ENCODE peak calls at places on chromosomes 16 and 17, in seven cellular contexts. X is lung; D is gastrocnemius medialis; J is stimulated activated CD4-positive, alpha-beta T cell treated with anti-CD3 and anti-CD28 coated beads, Interleukin-1b, Interleukin-23, amount 100 ng/mL, for 1 hour; T is DMS 273 treated with DMSO at 0.1 percent for 48 hours; A is RPMI7951; C is choroid plexus epithelial cell. P is an unnamed sample.

GRCh38 chr16:84673203-84673535 is 24.9 kb downstream of the KLHL36 start:
- DNase-seq in J (no peak), X (no peak), A (no peak), C (peak), D (no peak), T (no peak), P (no peak)

GRCh38 chr16:24141917-24142316 is 114.2 kb upstream of the CACNG3 start:
- DNase-seq in J (no peak), D (no peak), X (no peak), C (no peak), A (no peak), T (no peak), P (no peak)

GRCh38 chr17:15171433-15172047 is 93.6 kb downstream of the PMP22 start:
- DNase-seq in J (no peak), A (peak), C (peak), D (peak), X (peak), T (no peak), P (peak)

GRCh38 chr17:35898283-35899070 is 18.3 kb upstream of the CCL5 start:
- DNase-seq in X (peak), T (no peak), C (no peak), J (no peak), A (peak), D (no peak), P (no peak)

GRCh38 chr16:87703071-87703470 is 62.7 kb downstream of the KLHDC4 start:
- DNase-seq in T (no peak), C (no peak), X (no peak), J (no peak), A (no peak), D (no peak), P (no peak)

GRCh38 chr16:89049484-89050118 is 44.1 kb upstream of the ACSF3 start:
- DNase-seq in T (peak), X (no peak), D (no peak), J (no peak), C (peak), A (no peak), P (no peak)

GRCh38 chr17:81338301-81339179 is 43.4 kb upstream of the SLC38A10 start:
- DNase-seq in C (no peak), J (no peak), T (no peak), D (no peak), A (no peak), X (no peak), P (no peak)

GRCh38 chr17:60392845-60393702 is 1.1 kb upstream of the USP32 start:
- DNase-seq in J (no peak), D (peak), T (peak), C (peak), A (peak), X (peak), P (peak)

GRCh38 chr16:4944333-4945281 is 7.7 kb upstream of the PPL start:
- DNase-seq in T (peak), A (peak), D (peak), J (no peak), C (peak), X (peak), P (peak)

GRCh38 chr17:15236281-15237105 is 28.6 kb downstream of the PMP22 start:
- DNase-seq in T (no peak), X (no peak), A (peak), C (no peak), J (no peak), D (no peak), P (peak)

GRCh38 chr17:81200695-81201580 is 21.8 kb downstream of the CEP131 start:
- DNase-seq in T (peak), D (no peak), C (peak), A (peak), J (no peak), X (peak), P (peak)

GRCh38 chr17:78935419-78936323 is 10.5 kb upstream of the TIMP2 start:
- DNase-seq in D (peak), X (peak), C (peak), J (no peak), A (peak), T (peak), P (peak)

GRCh38 chr17:74274060-74274702 is at the start of gene DNAI2:
- DNase-seq in A (no peak), T (no peak), J (no peak), D (no peak), C (no peak), X (no peak), P (no peak)

GRCh38 chr17:80836658-80836965 is 155.0 kb upstream of the CHMP6 start:
- DNase-seq in A (no peak), J (no peak), X (no peak), C (no peak), D (no peak), T (no peak), P (no peak)

GRCh38 chr16:22614271-22614947 is 103.7 kb downstream of the NPIPB5 start:
- DNase-seq in D (no peak), A (peak), T (no peak), J (no peak), C (peak), X (no peak), P (no peak)

GRCh38 chr16:11698271-11698689 is 30.0 kb downstream of the SNN start:
- DNase-seq in X (no peak), J (no peak), T (no peak), A (no peak), D (no peak), C (peak), P (peak)

GRCh38 chr17:44219636-44220210 is at the start of gene UBTF:
- DNase-seq in J (peak), A (peak), X (peak), T (peak), D (peak), C (peak), P (peak)

GRCh38 chr16:87249425-87249824 is 67.8 kb downstream of the C16orf95 start:
- DNase-seq in J (no peak), D (no peak), C (no peak), T (no peak), X (no peak), A (no peak), P (no peak)

GRCh38 chr17:27627514-27627913 is 3.5 kb upstream of the LGALS9 start:
- DNase-seq in X (no peak), A (no peak), J (no peak), C (no peak), D (no peak), T (no peak), P (no peak)

GRCh38 chr17:20988001-20988641 is 54.7 kb downstream of the USP22 start:
- DNase-seq in T (no peak), A (no peak), X (no peak), J (no peak), C (no peak), D (no peak), P (no peak)

GRCh38 chr16:69171325-69172095 is 15.5 kb upstream of the SNTB2 start:
- DNase-seq in T (no peak), C (no peak), D (no peak), J (no peak), X (no peak), A (peak), P (peak)

GRCh38 chr16:67537270-67537635 is 8.6 kb downstream of the RIPOR1 start:
- DNase-seq in A (no peak), T (no peak), D (no peak), X (peak), C (peak), J (peak), P (peak)

GRCh38 chr17:78137392-78138203 is 7.0 kb downstream of the TMC8 start:
- DNase-seq in X (peak), D (no peak), J (no peak), C (no peak), A (no peak), T (no peak), P (no peak)

GRCh38 chr16:11404608-11405007 is 59.3 kb downstream of the RMI2 start:
- DNase-seq in A (no peak), T (no peak), X (no peak), J (no peak), C (no peak), D (no peak), P (no peak)

GRCh38 chr16:85610059-85610445 is 3.1 kb upstream of the GSE1 start:
- DNase-seq in T (no peak), X (no peak), A (no peak), C (no peak), J (no peak), D (peak), P (no peak)

GRCh38 chr17:31499771-31500554 is 108.5 kb downstream of the RAB11FIP4 start:
- DNase-seq in A (peak), J (no peak), X (no peak), T (no peak), C (peak), D (peak), P (peak)

P was measured in IMR-90.